ENCODE peak calls at places on chromosomes 12 and 14, in eight cellular contexts. One of them, this sample, is unnamed.

GRCh38 chr14:99570542-99571302 is 33.3 kb downstream of the CCDC85C start:
- DNase-seq in brain microvascular endothelial cell: no peak
- DNase-seq in esophagus squamous epithelium: no peak
- DNase-seq in BJ: no peak
- DNase-seq in AG09319: no peak
- DNase-seq in AG04450: no peak
- DNase-seq in SK-N-SH: no peak
- DNase-seq in fibroblast of lung: no peak
- DNase-seq in this sample: no peak

GRCh38 chr14:77580477-77580876 is 36.0 kb downstream of the SPTLC2 start:
- DNase-seq in AG09319: no peak
- DNase-seq in fibroblast of lung: no peak
- DNase-seq in SK-N-SH: no peak
- DNase-seq in esophagus squamous epithelium: no peak
- DNase-seq in AG04450: no peak
- DNase-seq in BJ: no peak
- DNase-seq in brain microvascular endothelial cell: no peak
- DNase-seq in this sample: no peak

GRCh38 chr14:36723551-36723950 is 61.9 kb downstream of the PAX9 start:
- DNase-seq in BJ: no peak
- DNase-seq in brain microvascular endothelial cell: no peak
- DNase-seq in SK-N-SH: no peak
- DNase-seq in fibroblast of lung: no peak
- DNase-seq in AG09319: no peak
- DNase-seq in AG04450: no peak
- DNase-seq in esophagus squamous epithelium: no peak
- DNase-seq in this sample: no peak

GRCh38 chr12:14239350-14239934 is 126.0 kb upstream of the ATF7IP start:
- DNase-seq in AG09319: no peak
- DNase-seq in AG04450: no peak
- DNase-seq in fibroblast of lung: peak; percentile 49
- DNase-seq in esophagus squamous epithelium: no peak
- DNase-seq in SK-N-SH: peak; percentile 45
- DNase-seq in BJ: no peak
- DNase-seq in brain microvascular endothelial cell: peak; percentile 31
- DNase-seq in this sample: no peak

GRCh38 chr14:51996148-51996746 is 6.9 kb downstream of the RTRAF start:
- DNase-seq in SK-N-SH: no peak
- DNase-seq in BJ: no peak
- DNase-seq in AG04450: no peak
- DNase-seq in AG09319: peak; percentile 32
- DNase-seq in esophagus squamous epithelium: no peak
- DNase-seq in brain microvascular endothelial cell: peak; percentile 40
- DNase-seq in fibroblast of lung: peak; percentile 81
- DNase-seq in this sample: no peak

GRCh38 chr14:40981247-40981646 is 625.4 kb upstream of the LRFN5 start:
- DNase-seq in fibroblast of lung: no peak
- DNase-seq in AG04450: no peak
- DNase-seq in esophagus squamous epithelium: no peak
- DNase-seq in AG09319: no peak
- DNase-seq in brain microvascular endothelial cell: no peak
- DNase-seq in SK-N-SH: no peak
- DNase-seq in BJ: no peak
- DNase-seq in this sample: no peak

GRCh38 chr12:10031318-10031717 is 836 bp downstream of the CLEC9A start:
- DNase-seq in AG09319: no peak
- DNase-seq in esophagus squamous epithelium: no peak
- DNase-seq in BJ: no peak
- DNase-seq in fibroblast of lung: no peak
- DNase-seq in brain microvascular endothelial cell: peak; percentile 33
- DNase-seq in SK-N-SH: no peak
- DNase-seq in AG04450: no peak
- DNase-seq in this sample: no peak

GRCh38 chr14:76577090-76577489 is 184.2 kb upstream of the VASH1 start:
- DNase-seq in AG09319: no peak
- DNase-seq in fibroblast of lung: no peak
- DNase-seq in brain microvascular endothelial cell: no peak
- DNase-seq in BJ: no peak
- DNase-seq in esophagus squamous epithelium: no peak
- DNase-seq in SK-N-SH: no peak
- DNase-seq in AG04450: no peak
- DNase-seq in this sample: no peak

GRCh38 chr14:37197421-37198272 is at the start of gene MIPOL1:
- DNase-seq in AG09319: peak; percentile 76
- DNase-seq in BJ: peak; percentile 60
- DNase-seq in brain microvascular endothelial cell: peak; percentile 78
- DNase-seq in esophagus squamous epithelium: no peak
- DNase-seq in AG04450: peak; percentile 69
- DNase-seq in SK-N-SH: peak; percentile 25
- DNase-seq in fibroblast of lung: peak; percentile 92
- DNase-seq in this sample: peak; percentile 89

GRCh38 chr12:104598342-104599271 is 141.9 kb downstream of the CHST11 start:
- DNase-seq in SK-N-SH: no peak
- DNase-seq in AG04450: no peak
- DNase-seq in brain microvascular endothelial cell: no peak
- DNase-seq in fibroblast of lung: no peak
- DNase-seq in esophagus squamous epithelium: no peak
- DNase-seq in BJ: no peak
- DNase-seq in AG09319: no peak
- DNase-seq in this sample: no peak

GRCh38 chr14:91005716-91006115 is 54.7 kb downstream of the RPS6KA5 start:
- DNase-seq in esophagus squamous epithelium: no peak
- DNase-seq in AG04450: no peak
- DNase-seq in fibroblast of lung: no peak
- DNase-seq in SK-N-SH: no peak
- DNase-seq in brain microvascular endothelial cell: no peak
- DNase-seq in BJ: no peak
- DNase-seq in AG09319: no peak
- DNase-seq in this sample: no peak

GRCh38 chr12:102429755-102430154 is 50.6 kb downstream of the IGF1 start:
- DNase-seq in AG04450: no peak
- DNase-seq in SK-N-SH: no peak
- DNase-seq in fibroblast of lung: no peak
- DNase-seq in BJ: no peak
- DNase-seq in AG09319: no peak
- DNase-seq in esophagus squamous epithelium: no peak
- DNase-seq in brain microvascular endothelial cell: no peak
- DNase-seq in this sample: no peak

GRCh38 chr14:21768116-21768874 is 94.7 kb upstream of the OR4E1 start:
- DNase-seq in esophagus squamous epithelium: no peak
- DNase-seq in fibroblast of lung: no peak
- DNase-seq in brain microvascular endothelial cell: peak; percentile 4
- DNase-seq in AG04450: no peak
- DNase-seq in SK-N-SH: peak; percentile 11
- DNase-seq in AG09319: no peak
- DNase-seq in BJ: no peak
- DNase-seq in this sample: no peak

GRCh38 chr14:87332001-87332400 is 661.0 kb downstream of the GALC start:
- DNase-seq in fibroblast of lung: peak; percentile 67
- DNase-seq in AG04450: peak; percentile 49
- DNase-seq in esophagus squamous epithelium: no peak
- DNase-seq in AG09319: no peak
- DNase-seq in SK-N-SH: no peak
- DNase-seq in brain microvascular endothelial cell: no peak
- DNase-seq in BJ: peak; percentile 29
- DNase-seq in this sample: no peak

DNA sequence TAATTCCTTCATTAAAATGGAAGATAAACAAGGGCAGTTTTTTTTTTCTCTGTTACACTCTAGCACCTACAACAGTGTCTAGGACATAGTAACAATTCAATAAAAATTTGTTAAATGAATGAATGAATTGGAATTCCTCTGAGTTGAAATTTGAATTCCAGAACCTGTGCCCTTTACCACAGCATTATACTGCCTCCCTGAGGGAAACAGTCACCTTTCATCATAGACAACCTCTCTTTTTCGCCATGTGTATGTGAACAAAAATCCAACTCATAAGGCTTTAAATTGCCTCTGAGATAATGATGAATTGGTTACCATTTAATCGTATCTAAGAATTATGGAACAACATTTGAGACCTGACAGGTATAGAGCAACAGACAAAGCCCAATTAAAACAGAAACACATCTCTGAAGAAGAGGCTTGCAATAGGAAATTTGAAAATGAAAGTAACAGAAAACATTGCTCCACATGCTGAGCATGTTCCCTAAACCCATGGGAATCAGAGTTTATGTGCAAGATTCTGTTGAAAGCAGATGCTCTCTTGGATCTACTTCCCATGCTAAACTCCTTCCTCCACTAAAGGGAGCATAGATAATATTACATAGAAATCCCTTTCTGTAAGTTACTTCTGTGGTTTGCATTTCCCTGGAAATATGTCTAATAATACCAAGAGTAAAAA is 657.8 kb downstream of the GALC start:
- DNase-seq in brain microvascular endothelial cell: no peak
- DNase-seq in AG04450: no peak
- DNase-seq in AG09319: no peak
- DNase-seq in fibroblast of lung: peak; percentile 22
- DNase-seq in esophagus squamous epithelium: no peak
- DNase-seq in BJ: no peak
- DNase-seq in SK-N-SH: no peak
- DNase-seq in this sample: no peak
- TF ChIP-seq CTCF in brain microvascular endothelial cell: no peak
- TF ChIP-seq CTCF in AG04450: no peak
- TF ChIP-seq CTCF in AG09319: no peak
- TF ChIP-seq CTCF in fibroblast of lung: no peak
- TF ChIP-seq CTCF in esophagus squamous epithelium: no peak
- TF ChIP-seq CTCF in BJ: no peak
- TF ChIP-seq CTCF in SK-N-SH: no peak
- TF ChIP-seq CTCF in this sample: no peak

DNA sequence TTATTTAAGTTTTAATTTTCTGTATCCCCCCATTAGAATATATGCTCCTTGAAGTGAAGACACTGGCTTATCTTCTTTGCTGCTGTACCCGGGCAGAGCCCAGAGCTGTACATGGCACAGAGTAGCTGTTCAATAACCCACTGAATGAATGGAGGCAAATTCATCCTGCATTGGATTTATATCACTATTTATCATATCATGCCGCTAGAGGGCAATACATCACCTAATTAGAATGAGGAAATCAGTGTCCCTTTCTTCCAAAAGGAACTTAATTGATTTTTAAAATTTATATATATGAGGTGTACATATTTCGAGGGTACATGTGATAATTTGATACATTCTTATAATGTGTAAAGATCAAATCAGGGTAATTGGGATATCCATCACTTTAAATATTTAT is 89.2 kb upstream of the TMEM260 start:
- DNase-seq in esophagus squamous epithelium: no peak
- DNase-seq in AG04450: no peak
- DNase-seq in BJ: no peak
- DNase-seq in SK-N-SH: peak; percentile 14
- DNase-seq in fibroblast of lung: peak; percentile 58
- DNase-seq in AG09319: peak; percentile 7
- DNase-seq in brain microvascular endothelial cell: no peak
- DNase-seq in this sample: no peak
- TF ChIP-seq CTCF in esophagus squamous epithelium: peak; percentile 33
- TF ChIP-seq CTCF in AG04450: peak; percentile 64
- TF ChIP-seq CTCF in BJ: peak; percentile 54
- TF ChIP-seq CTCF in SK-N-SH: peak; percentile 71
- TF ChIP-seq CTCF in fibroblast of lung: no peak
- TF ChIP-seq CTCF in AG09319: peak; percentile 53
- TF ChIP-seq CTCF in brain microvascular endothelial cell: peak; percentile 48
- TF ChIP-seq CTCF in this sample: peak; percentile 17

GRCh38 chr12:109597795-109598427 is 24.3 kb downstream of the MVK start:
- DNase-seq in AG09319: peak; percentile 41
- DNase-seq in brain microvascular endothelial cell: peak; percentile 76
- DNase-seq in esophagus squamous epithelium: no peak
- DNase-seq in BJ: no peak
- DNase-seq in AG04450: peak; percentile 61
- DNase-seq in fibroblast of lung: peak; percentile 79
- DNase-seq in SK-N-SH: peak; percentile 94
- DNase-seq in this sample: peak; percentile 84

GRCh38 chr12:109599087-109599486 is 25.5 kb downstream of the MVK start:
- DNase-seq in AG09319: no peak
- DNase-seq in BJ: no peak
- DNase-seq in fibroblast of lung: no peak
- DNase-seq in esophagus squamous epithelium: no peak
- DNase-seq in brain microvascular endothelial cell: no peak
- DNase-seq in SK-N-SH: no peak
- DNase-seq in AG04450: no peak
- DNase-seq in this sample: no peak

GRCh38 chr12:109596418-109597244 is 23.0 kb downstream of the MVK start:
- DNase-seq in BJ: no peak
- DNase-seq in fibroblast of lung: no peak
- DNase-seq in esophagus squamous epithelium: no peak
- DNase-seq in SK-N-SH: no peak
- DNase-seq in brain microvascular endothelial cell: no peak
- DNase-seq in AG09319: no peak
- DNase-seq in AG04450: no peak
- DNase-seq in this sample: no peak

GRCh38 chr12:109597414-109597794 is 23.8 kb downstream of the MVK start:
- DNase-seq in AG09319: no peak
- DNase-seq in brain microvascular endothelial cell: no peak
- DNase-seq in SK-N-SH: no peak
- DNase-seq in AG04450: no peak
- DNase-seq in fibroblast of lung: no peak
- DNase-seq in esophagus squamous epithelium: no peak
- DNase-seq in BJ: no peak
- DNase-seq in this sample: no peak

GRCh38 chr12:109598428-109598854 is 24.8 kb downstream of the MVK start:
- DNase-seq in SK-N-SH: peak; percentile 62
- DNase-seq in BJ: no peak
- DNase-seq in fibroblast of lung: no peak
- DNase-seq in esophagus squamous epithelium: no peak
- DNase-seq in AG04450: no peak
- DNase-seq in AG09319: no peak
- DNase-seq in brain microvascular endothelial cell: no peak
- DNase-seq in this sample: no peak
- TF ChIP-seq CTCF in SK-N-SH: no peak
- TF ChIP-seq CTCF in BJ: no peak
- TF ChIP-seq CTCF in fibroblast of lung: no peak
- TF ChIP-seq CTCF in esophagus squamous epithelium: no peak
- TF ChIP-seq CTCF in AG04450: no peak
- TF ChIP-seq CTCF in AG09319: no peak
- TF ChIP-seq CTCF in brain microvascular endothelial cell: no peak
- TF ChIP-seq CTCF in this sample: no peak

GRCh38 chr14:93970589-93970966 is 5.8 kb downstream of the ASB2 start:
- DNase-seq in AG04450: no peak
- DNase-seq in SK-N-SH: peak; percentile 56
- DNase-seq in brain microvascular endothelial cell: no peak
- DNase-seq in AG09319: no peak
- DNase-seq in BJ: no peak
- DNase-seq in fibroblast of lung: no peak
- DNase-seq in esophagus squamous epithelium: no peak
- DNase-seq in this sample: no peak

GRCh38 chr14:93969082-93969828 is 7.1 kb downstream of the ASB2 start:
- DNase-seq in AG04450: no peak
- DNase-seq in SK-N-SH: no peak
- DNase-seq in brain microvascular endothelial cell: no peak
- DNase-seq in AG09319: no peak
- DNase-seq in esophagus squamous epithelium: no peak
- DNase-seq in fibroblast of lung: no peak
- DNase-seq in BJ: no peak
- DNase-seq in this sample: no peak

GRCh38 chr14:93971635-93972027 is 4.7 kb downstream of the ASB2 start:
- DNase-seq in AG04450: no peak
- DNase-seq in brain microvascular endothelial cell: no peak
- DNase-seq in SK-N-SH: no peak
- DNase-seq in AG09319: no peak
- DNase-seq in esophagus squamous epithelium: no peak
- DNase-seq in BJ: no peak
- DNase-seq in fibroblast of lung: no peak
- DNase-seq in this sample: no peak

GRCh38 chr14:93972618-93973205 is 3.7 kb downstream of the ASB2 start:
- DNase-seq in SK-N-SH: no peak
- DNase-seq in fibroblast of lung: no peak
- DNase-seq in esophagus squamous epithelium: no peak
- DNase-seq in BJ: no peak
- DNase-seq in AG04450: no peak
- DNase-seq in brain microvascular endothelial cell: no peak
- DNase-seq in AG09319: no peak
- DNase-seq in this sample: no peak

GRCh38 chr14:93970967-93971634 is 5.3 kb downstream of the ASB2 start:
- DNase-seq in AG04450: no peak
- DNase-seq in esophagus squamous epithelium: no peak
- DNase-seq in AG09319: no peak
- DNase-seq in brain microvascular endothelial cell: no peak
- DNase-seq in fibroblast of lung: no peak
- DNase-seq in SK-N-SH: no peak
- DNase-seq in BJ: no peak
- DNase-seq in this sample: no peak
- TF ChIP-seq CTCF in AG04450: no peak
- TF ChIP-seq CTCF in esophagus squamous epithelium: no peak
- TF ChIP-seq CTCF in AG09319: no peak
- TF ChIP-seq CTCF in brain microvascular endothelial cell: no peak
- TF ChIP-seq CTCF in fibroblast of lung: no peak
- TF ChIP-seq CTCF in SK-N-SH: no peak
- TF ChIP-seq CTCF in BJ: no peak
- TF ChIP-seq CTCF in this sample: no peak

This sample was measured in uterus.